ENCODE peak calls at places on chromosome 20, in four cellular contexts. X is endothelial cell, L is HL-60, T is RCC 7860. G is an unnamed sample.

GRCh38 chr20:41426976-41427375 is 60.4 kb upstream of the EMILIN3 start:
- DNase-seq in X (no peak), L (no peak), T (no peak), G (no peak)

GRCh38 chr20:56788041-56788670 is 159.1 kb downstream of the TFAP2C start:
- DNase-seq in X (no peak), L (peak; percentile 34), T (peak; percentile 99), G (no peak)

GRCh38 chr20:24612799-24613775 is 143.7 kb downstream of the SYNDIG1 start:
- DNase-seq in X (no peak), L (no peak), T (no peak), G (no peak)

GRCh38 chr20:24523661-24524060 is 54.2 kb downstream of the SYNDIG1 start:
- DNase-seq in X (no peak), L (no peak), T (no peak), G (no peak)

GRCh38 chr20:9955646-9956045 is 79.1 kb upstream of the ANKEF1 start:
- DNase-seq in X (no peak), L (no peak), T (no peak), G (no peak)

GRCh38 chr20:11935754-11936551 is 18.3 kb downstream of the BTBD3 start:
- DNase-seq in X (no peak), L (no peak), T (no peak), G (no peak)

GRCh38 chr20:41363601-41364000 is 3.0 kb downstream of the EMILIN3 start:
- DNase-seq in X (no peak), L (no peak), T (no peak), G (no peak)

GRCh38 chr20:6685181-6685582 is 82.3 kb upstream of the BMP2 start:
- DNase-seq in X (no peak), L (no peak), T (peak; percentile 86), G (no peak)

GRCh38 chr20:16922834-16923233 is 174.7 kb downstream of the OTOR start:
- DNase-seq in X (no peak), L (no peak), T (no peak), G (no peak)

GRCh38 chr20:45392733-45393132 is 14.6 kb upstream of the TP53TG5 start:
- DNase-seq in X (no peak), L (no peak), T (no peak), G (no peak)

GRCh38 chr20:17747431-17747846 is 47.7 kb downstream of the BANF2 start:
- DNase-seq in X (no peak), L (no peak), T (peak; percentile 74), G (no peak)

GRCh38 chr20:63538204-63539091 is 1.3 kb upstream of the PTK6 start:
- DNase-seq in X (peak; percentile 61), L (no peak), T (peak; percentile 25), G (peak; percentile 95)

GRCh38 chr20:54197621-54198604 is 10.0 kb upstream of the PFDN4 start:
- DNase-seq in X (no peak), L (no peak), T (peak; percentile 66), G (no peak)